ENCODE peak calls at places on chromosome X, in seven cellular contexts. F is colonic mucosa, C is BJ, O is cardiac muscle cell, V is fibroblast of villous mesenchyme, K is aorta, G is heart right ventricle. H is an unnamed sample.

GRCh38 chrX:43679058-43679457 is 23.0 kb downstream of the MAOA start:
- DNase-seq in F (no peak), V (no peak), G (no peak), O (no peak), K (no peak), C (no peak), H (no peak)

GRCh38 chrX:154444001-154444754 is at the start of gene FAM50A:
- DNase-seq in O (peak), V (peak), K (peak), C (no peak), G (peak), F (peak), H (no peak)

GRCh38 chrX:120794525-120794975 is 81.1 kb downstream of the CT47B1 start:
- DNase-seq in F (no peak), V (no peak), O (peak), K (no peak), G (no peak), C (no peak), H (no peak)

GRCh38 chrX:81120936-81121351 is 80.8 kb downstream of the HMGN5 start:
- DNase-seq in C (no peak), K (no peak), V (peak), G (peak), O (peak), F (peak), H (no peak)

GRCh38 chrX:150085881-150086280 is 147.6 kb upstream of the EOLA2 start:
- DNase-seq in K (no peak), G (no peak), V (no peak), C (no peak), O (peak), F (no peak), H (no peak)

GRCh38 chrX:129773649-129774458 is 5.9 kb upstream of the SASH3 start:
- DNase-seq in G (no peak), F (peak), C (no peak), V (no peak), K (no peak), O (no peak), H (no peak)

GRCh38 chrX:127708155-127708554 is 344.0 kb downstream of the ACTRT1 start:
- DNase-seq in C (no peak), K (no peak), O (no peak), F (no peak), V (no peak), G (no peak), H (no peak)

GRCh38 chrX:6661731-6662130 is 126.8 kb upstream of the VCX3A start:
- DNase-seq in O (no peak), C (no peak), F (no peak), K (no peak), V (no peak), G (no peak), H (no peak)

GRCh38 chrX:91414710-91415109 is 19.9 kb upstream of the PABPC5 start:
- DNase-seq in F (no peak), G (no peak), V (no peak), O (no peak), C (no peak), K (no peak), H (no peak)

GRCh38 chrX:10235851-10236250 is 79.1 kb downstream of the CLCN4 start:
- DNase-seq in F (no peak), C (peak), K (no peak), G (no peak), O (peak), V (peak), H (peak)

GRCh38 chrX:143853488-143853887 is 30.4 kb upstream of the UBE2NL start:
- DNase-seq in F (no peak), G (no peak), C (no peak), K (no peak), V (no peak), O (peak), H (no peak)

GRCh38 chrX:153687121-153688039 is at the start of gene SLC6A8:
- DNase-seq in C (no peak), K (peak), F (peak), G (peak), V (peak), O (peak), H (no peak)

GRCh38 chrX:42707742-42708141 is 70.2 kb downstream of the PPP1R2C start:
- DNase-seq in K (no peak), C (no peak), F (no peak), G (no peak), V (no peak), O (no peak), H (no peak)

GRCh38 chrX:147899715-147900114 is 12.0 kb upstream of the FMR1 start:
- DNase-seq in G (no peak), F (no peak), C (no peak), O (no peak), V (no peak), K (no peak), H (no peak)

GRCh38 chrX:16205840-16206239 is 38.6 kb downstream of the MAGEB17 start:
- DNase-seq in K (no peak), V (no peak), G (no peak), O (no peak), F (no peak), C (no peak), H (no peak)

GRCh38 chrX:45775462-45775861 is 574.8 kb upstream of the DIPK2B start:
- DNase-seq in C (no peak), V (peak), F (no peak), G (no peak), O (peak), K (no peak), H (no peak)

GRCh38 chrX:47539860-47540259 is 21.1 kb upstream of the ARAF start:
- DNase-seq in G (no peak), F (no peak), V (no peak), O (no peak), K (no peak), C (no peak), H (no peak)

GRCh38 chrX:153922932-153923857 is 2.9 kb downstream of the ARHGAP4 start:
- DNase-seq in F (peak), G (peak), K (peak), O (peak), V (peak), C (no peak), H (no peak)

GRCh38 chrX:118239471-118239870 is 106.4 kb upstream of the WDR44 start:
- DNase-seq in O (peak), K (no peak), G (peak), C (no peak), F (no peak), V (peak), H (peak)

GRCh38 chrX:111100191-111100590 is 4.2 kb downstream of the PAK3 start:
- DNase-seq in O (peak), C (no peak), G (no peak), F (peak), V (peak), K (no peak), H (peak)

GRCh38 chrX:8711401-8711800 is 20.5 kb downstream of the ANOS1 start:
- DNase-seq in C (no peak), K (no peak), V (no peak), G (no peak), F (no peak), O (no peak), H (no peak)

GRCh38 chrX:73683236-73683859 is 120.4 kb downstream of the CHIC1 start:
- DNase-seq in V (peak), O (peak), G (no peak), C (no peak), K (no peak), F (no peak), H (no peak)

GRCh38 chrX:98523521-98523920 is 1639.8 kb downstream of the RPA4 start:
- DNase-seq in F (no peak), V (no peak), K (no peak), C (no peak), G (no peak), O (no peak), H (no peak)

GRCh38 chrX:17769701-17770269 is 32.5 kb downstream of the SCML1 start:
- DNase-seq in G (no peak), O (no peak), C (no peak), V (no peak), K (no peak), F (no peak), H (no peak)

GRCh38 chrX:46380148-46380752 is 165.0 kb downstream of the ZNF674 start:
- DNase-seq in V (no peak), G (no peak), O (no peak), K (no peak), C (no peak), F (no peak), H (no peak)

GRCh38 chrX:39856472-39857121 is 241.2 kb downstream of the BCOR start:
- DNase-seq in G (no peak), K (no peak), O (no peak), F (no peak), C (no peak), V (no peak), H (no peak)

GRCh38 chrX:3697701-3698279 is 15.7 kb downstream of the PRKX start:
- DNase-seq in G (peak), C (no peak), F (no peak), V (peak), O (peak), K (peak), H (no peak)

GRCh38 chrX:3697220-3697684 is 16.2 kb downstream of the PRKX start:
- DNase-seq in F (no peak), G (no peak), K (no peak), V (no peak), C (no peak), O (no peak), H (no peak)

DNA sequence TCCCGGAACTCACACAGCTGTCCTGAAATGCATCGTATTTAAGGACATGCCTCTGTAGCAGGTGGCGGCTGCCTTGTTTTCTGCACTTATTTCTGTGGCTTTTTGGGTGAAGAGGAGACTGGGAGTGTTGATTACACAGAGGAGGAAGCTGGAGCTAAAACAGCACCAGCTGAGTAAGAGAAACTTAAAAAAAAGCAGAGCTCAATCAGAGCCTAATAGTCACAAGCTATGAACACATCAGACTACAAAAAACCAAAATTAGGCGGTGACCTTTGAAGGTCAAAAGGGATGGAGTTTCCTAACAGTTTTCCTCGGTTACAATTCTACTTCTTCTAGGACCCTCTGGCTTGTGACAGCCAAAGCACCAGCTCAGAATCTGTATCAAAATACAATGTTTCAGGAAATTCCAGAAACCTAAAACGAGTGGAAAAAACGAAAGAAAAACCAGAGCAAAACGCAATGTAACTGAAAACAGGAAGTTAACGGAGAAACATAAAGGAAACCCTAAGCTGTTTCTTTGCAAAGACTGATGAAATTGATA is 13.5 kb downstream of the PRKX start:
- DNase-seq in K (no peak), F (no peak), G (no peak), O (peak), C (no peak), V (peak), H (no peak)
- H3K4me3 ChIP-seq in K (peak), F (peak), G (no peak), O (no peak), C (peak), V (peak), H (no peak)

GRCh38 chrX:30957753-30958152 is 68.7 kb upstream of the TAB3 start:
- DNase-seq in K (no peak), O (peak), V (peak), C (no peak), F (no peak), G (no peak), H (no peak)
- H3K4me3 ChIP-seq in K (no peak), O (no peak), V (no peak), C (no peak), F (no peak), G (no peak), H (no peak)

GRCh38 chrX:126030021-126030420 is 136.1 kb downstream of the DCAF12L2 start:
- DNase-seq in O (no peak), V (no peak), C (no peak), K (no peak), F (no peak), G (no peak), H (no peak)

GRCh38 chrX:126027229-126027628 is 138.9 kb downstream of the DCAF12L2 start:
- DNase-seq in F (no peak), G (no peak), C (no peak), O (no peak), K (no peak), V (no peak), H (no peak)
- H3K4me3 ChIP-seq in F (no peak), G (no peak), C (no peak), O (no peak), K (no peak), V (no peak), H (no peak)

DNA sequence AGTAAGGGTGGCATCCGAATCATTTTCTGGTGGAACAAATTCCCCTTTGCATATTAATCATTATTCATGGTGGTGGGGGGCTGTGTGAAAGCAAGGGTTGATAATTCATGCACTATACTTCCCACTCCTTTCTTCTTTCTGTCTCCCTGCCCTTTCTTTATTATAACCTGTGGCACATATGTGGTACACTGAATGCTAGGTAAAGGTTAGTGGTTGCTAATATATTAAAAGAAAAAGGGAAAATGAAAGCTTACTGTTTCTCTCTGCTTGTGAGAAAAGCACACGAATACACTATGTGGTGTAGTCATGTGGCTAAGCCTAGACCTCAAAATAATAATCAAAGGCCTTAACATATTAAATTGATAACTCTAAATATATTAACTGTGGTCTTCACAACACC is 178.4 kb upstream of the RPS6KA3 start:
- DNase-seq in F (no peak), K (no peak), C (no peak), O (no peak), G (no peak), V (no peak), H (no peak)
- H3K4me3 ChIP-seq in F (no peak), K (no peak), C (no peak), O (no peak), G (no peak), V (no peak), H (no peak)

GRCh38 chrX:104482757-104483156 is 83.2 kb upstream of the IL1RAPL2 start:
- DNase-seq in C (no peak), K (no peak), O (no peak), V (no peak), F (no peak), G (no peak), H (no peak)
- H3K4me3 ChIP-seq in C (no peak), K (no peak), O (no peak), V (no peak), F (no peak), G (no peak), H (no peak)

GRCh38 chrX:101091817-101092216 is 6.2 kb upstream of the CENPI start:
- DNase-seq in F (no peak), C (no peak), K (no peak), V (no peak), O (no peak), G (no peak), H (no peak)
- H3K4me3 ChIP-seq in F (no peak), C (no peak), K (no peak), V (no peak), O (no peak), G (no peak), H (no peak)